ENCODE peak calls at places on chromosomes 4 and X, in nine cellular contexts. J is mucosa of descending colon, R is epithelial cell of esophagus, Z is GM23338, V is IMR-90, W is HCT116, B is Panc1, Q is fibroblast of mammary gland, N is MM.1S. U is an unnamed sample.

GRCh38 chr4:2715426-2715825 is 40.7 kb downstream of the TNIP2 start:
- DNase-seq in V (no peak), W (no peak), Z (no peak), R (no peak), J (no peak), N (no peak), Q (no peak), B (no peak), U (no peak)

GRCh38 chr4:181578911-181579310 is 664.3 kb upstream of the TENM3 start:
- DNase-seq in B (no peak), Z (no peak), V (no peak), Q (no peak), R (no peak), N (no peak), J (no peak), W (no peak), U (no peak)

GRCh38 chrX:41265615-41266014 is 68.3 kb upstream of the DDX3X start:
- DNase-seq in N (no peak), B (no peak), R (no peak), J (peak), Z (no peak), Q (peak), V (peak), W (no peak), U (peak)

GRCh38 chrX:71652405-71652804 is 14.9 kb upstream of the LOC101059915 start:
- DNase-seq in Z (peak), B (peak), Q (peak), W (peak), V (peak), R (peak), N (peak), J (peak), U (peak)

GRCh38 chrX:111337067-111337466 is 66.8 kb upstream of the CAPN6 start:
- DNase-seq in Q (peak), N (no peak), R (peak), V (no peak), B (no peak), J (no peak), Z (no peak), W (no peak), U (no peak)

GRCh38 chr4:140472156-140472555 is 25.9 kb downstream of the MGAT4D start:
- DNase-seq in R (no peak), W (no peak), Q (no peak), B (no peak), J (no peak), V (no peak), N (no peak), Z (no peak), U (no peak)

GRCh38 chrX:16869393-16870094 is 618 bp downstream of the RBBP7 start:
- DNase-seq in R (peak), Q (no peak), Z (peak), V (peak), W (no peak), J (peak), B (no peak), N (peak), U (peak)

GRCh38 chr4:138727704-138728103 is 287.9 kb upstream of the NOCT start:
- DNase-seq in J (no peak), V (peak), Q (peak), W (no peak), R (no peak), B (no peak), Z (no peak), N (no peak), U (no peak)

GRCh38 chrX:111823703-111824102 is 52.3 kb upstream of the TRPC5OS start:
- DNase-seq in J (no peak), V (no peak), R (no peak), B (no peak), Z (no peak), N (no peak), Q (no peak), W (no peak), U (no peak)

GRCh38 chr4:149512489-149512888 is 303.2 kb downstream of the IQCM start:
- DNase-seq in Q (peak), B (no peak), Z (no peak), R (no peak), W (no peak), N (no peak), V (no peak), J (no peak), U (no peak)

GRCh38 chr4:68951806-68952585 is 392 bp upstream of the UGT2A3 start:
- DNase-seq in R (no peak), V (no peak), W (no peak), B (no peak), Z (no peak), J (no peak), Q (no peak), N (no peak), U (no peak)

GRCh38 chr4:68948985-68949384 is 2.6 kb downstream of the UGT2A3 start:
- DNase-seq in B (no peak), Q (no peak), Z (no peak), N (no peak), V (no peak), R (no peak), J (no peak), W (no peak), U (no peak)

GRCh38 chr4:68953056-68953455 is 1.5 kb upstream of the UGT2A3 start:
- DNase-seq in J (no peak), N (no peak), V (no peak), Z (no peak), W (no peak), R (no peak), B (no peak), Q (no peak), U (no peak)

GRCh38 chr4:68950033-68950432 is 1.6 kb downstream of the UGT2A3 start:
- DNase-seq in B (no peak), R (no peak), Q (no peak), N (no peak), W (no peak), V (no peak), Z (no peak), J (no peak), U (no peak)

GRCh38 chr4:68951078-68951805 is at the start of gene UGT2A3:
- DNase-seq in N (no peak), Z (peak), W (no peak), B (no peak), V (no peak), Q (no peak), J (peak), R (no peak), U (peak)
- H3K4me3 ChIP-seq in N (no peak), Z (no peak), W (no peak), B (no peak), V (no peak), Q (no peak), J (peak), R (no peak), U (no peak)

GRCh38 chr4:152870605-152871004 is 65.5 kb upstream of the FHDC1 start:
- DNase-seq in Q (no peak), W (no peak), B (no peak), Z (peak), N (no peak), V (no peak), R (no peak), J (no peak), U (no peak)
- TF ChIP-seq CTCF in Q (no peak), W (no peak), B (no peak), Z (no peak), N (no peak), V (no peak), R (no peak), J (no peak), U (no peak)

GRCh38 chr4:15694431-15694830 is 8.4 kb upstream of the BST1 start:
- DNase-seq in Z (no peak), B (no peak), J (no peak), N (no peak), V (no peak), Q (no peak), W (no peak), R (peak), U (no peak)

GRCh38 chr4:15689540-15689939 is 7.9 kb downstream of the FAM200B start:
- DNase-seq in J (no peak), Q (peak), B (no peak), Z (no peak), V (peak), W (no peak), R (no peak), N (no peak), U (no peak)

GRCh38 chr4:15688056-15688455 is 6.4 kb downstream of the FAM200B start:
- DNase-seq in Q (peak), B (no peak), N (no peak), W (no peak), V (no peak), J (no peak), Z (no peak), R (no peak), U (no peak)

GRCh38 chr4:15690020-15690809 is 8.6 kb downstream of the FAM200B start:
- DNase-seq in V (peak), N (no peak), W (peak), B (no peak), Z (peak), J (no peak), R (peak), Q (peak), U (no peak)

DNA sequence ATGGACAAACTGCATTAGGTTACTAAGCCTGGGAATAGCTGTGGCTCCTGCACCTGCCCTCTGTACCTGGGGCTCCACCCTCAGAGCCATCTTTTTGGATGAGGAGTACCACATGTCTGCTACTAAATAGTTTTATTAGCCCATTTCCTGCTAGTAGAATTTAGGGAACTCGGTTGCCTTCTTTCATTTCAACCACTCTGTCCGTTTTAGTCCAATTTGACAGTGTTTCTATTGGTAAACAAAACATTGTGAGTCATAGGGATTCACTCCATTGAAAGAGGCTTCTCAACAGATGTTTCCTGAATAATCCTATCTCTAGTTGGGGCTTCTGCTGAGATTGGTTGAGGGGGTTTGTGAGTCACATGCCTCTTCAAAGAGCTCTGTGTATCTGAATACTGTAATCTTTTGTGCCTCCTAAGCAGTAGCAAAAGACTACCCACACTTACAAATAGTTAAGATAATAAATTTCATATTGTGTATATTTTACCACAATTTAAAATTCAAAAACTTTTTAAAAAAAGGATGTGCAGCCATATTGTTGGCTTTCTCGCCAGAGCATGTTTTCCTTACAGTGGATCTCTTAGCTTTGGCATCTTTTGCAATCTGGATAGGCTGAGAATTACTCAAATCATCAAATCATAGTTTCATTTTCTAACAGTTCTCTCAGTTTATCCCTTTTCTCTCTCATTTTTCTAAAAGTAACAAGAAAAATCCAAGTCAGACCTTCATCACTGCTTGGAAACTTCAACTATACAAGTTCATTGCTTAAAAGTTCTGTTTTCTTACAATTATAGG is 9.9 kb downstream of the FAM200B start:
- DNase-seq in N (no peak), R (peak), Q (peak), Z (no peak), V (peak), B (no peak), W (no peak), J (no peak), U (no peak)
- H3K4me3 ChIP-seq in N (no peak), R (no peak), Q (no peak), Z (no peak), V (no peak), B (no peak), W (no peak), J (no peak), U (no peak)

GRCh38 chr4:94127707-94128328 is 79.8 kb upstream of the SMARCAD1 start:
- DNase-seq in Z (peak), B (no peak), N (peak), Q (peak), R (peak), W (peak), V (peak), J (peak), U (peak)
- TF ChIP-seq CTCF in Z (peak), B (peak), N (peak), Q (peak), R (peak), W (peak), V (peak), J (peak), U (peak)

DNA sequence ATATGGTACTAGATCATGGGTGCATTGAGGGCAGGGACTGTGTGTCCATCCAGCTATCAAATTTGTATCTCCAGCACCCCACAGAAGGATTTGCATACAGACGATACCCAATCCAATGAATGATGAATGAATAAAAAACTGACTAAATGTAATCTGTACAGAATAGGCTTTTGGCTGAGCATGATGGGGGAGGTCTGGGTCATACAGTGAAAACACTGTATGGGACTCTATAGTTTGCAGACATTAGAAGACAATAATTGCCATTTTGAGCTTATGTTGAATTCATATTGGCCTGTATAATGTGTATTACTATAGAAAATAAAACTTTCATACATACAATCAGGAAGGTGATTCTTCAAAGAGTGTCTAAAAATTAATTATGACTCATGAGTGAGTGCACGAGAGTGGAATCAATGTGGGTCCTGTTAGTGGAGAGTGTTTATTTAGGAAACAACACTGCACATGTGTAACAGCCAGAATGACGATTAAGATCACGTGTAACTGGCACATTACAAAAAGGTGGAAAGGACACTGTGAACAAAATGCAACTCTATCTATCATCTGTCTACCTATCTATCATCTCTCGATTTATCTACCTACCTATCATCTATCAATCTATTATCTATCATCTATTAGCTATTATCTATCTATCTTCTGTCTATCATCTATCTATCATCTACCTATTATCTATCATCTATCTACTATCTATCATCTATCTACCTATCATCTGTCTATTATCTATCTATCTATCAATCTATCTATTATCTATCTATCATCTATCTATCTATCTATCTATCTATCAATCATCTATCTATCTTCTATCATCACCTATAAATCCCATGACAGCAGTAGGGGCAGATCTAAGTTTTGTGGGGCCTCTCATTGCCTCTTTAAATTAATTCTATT is 201.3 kb downstream of the PTTG2 start:
- DNase-seq in Q (peak), Z (no peak), J (no peak), N (no peak), B (no peak), R (peak), W (no peak), V (peak), U (no peak)
- H3K4me3 ChIP-seq in Q (no peak), Z (no peak), J (no peak), N (no peak), B (no peak), R (no peak), W (no peak), V (no peak), U (no peak)

DNA sequence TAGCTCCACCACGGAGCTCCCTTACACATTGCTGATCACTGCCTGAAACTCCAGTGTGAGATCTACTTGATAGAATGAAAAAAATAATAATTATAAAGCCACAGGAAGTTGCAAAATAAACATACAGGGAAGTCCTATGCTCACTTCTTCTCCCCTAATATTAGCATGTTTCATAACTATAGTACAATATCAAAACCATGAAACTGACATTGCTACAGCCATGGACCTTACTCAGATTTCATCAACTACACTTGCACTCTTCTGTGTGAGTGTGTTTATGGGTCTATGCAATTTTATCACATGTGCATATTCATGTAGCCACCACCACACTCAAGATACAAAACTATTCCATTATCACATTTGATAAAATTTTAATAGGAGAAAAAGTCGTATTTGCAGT is 57.3 kb downstream of the SPINK2 start:
- DNase-seq in R (no peak), B (no peak), J (no peak), Q (no peak), Z (no peak), N (no peak), W (no peak), V (no peak), U (no peak)
- TF ChIP-seq CTCF in R (no peak), B (no peak), J (no peak), Q (no peak), Z (no peak), N (no peak), W (no peak), V (no peak), U (no peak)

GRCh38 chrX:70477734-70478075 is 33.1 kb downstream of the DLG3 start:
- DNase-seq in W (no peak), B (no peak), N (no peak), V (no peak), J (no peak), Z (no peak), Q (no peak), R (no peak), U (no peak)

GRCh38 chrX:70479970-70480659 is 35.5 kb downstream of the DLG3 start:
- DNase-seq in R (peak), V (no peak), B (no peak), W (no peak), Q (peak), Z (peak), N (no peak), J (peak), U (no peak)

GRCh38 chrX:70480660-70481018 is 36.0 kb downstream of the DLG3 start:
- DNase-seq in J (no peak), N (no peak), Z (no peak), V (no peak), W (no peak), B (no peak), R (no peak), Q (peak), U (no peak)

GRCh38 chrX:70478521-70478920 is 33.9 kb downstream of the DLG3 start:
- DNase-seq in W (no peak), Q (peak), B (no peak), V (no peak), J (no peak), N (no peak), Z (no peak), R (no peak), U (no peak)

DNA sequence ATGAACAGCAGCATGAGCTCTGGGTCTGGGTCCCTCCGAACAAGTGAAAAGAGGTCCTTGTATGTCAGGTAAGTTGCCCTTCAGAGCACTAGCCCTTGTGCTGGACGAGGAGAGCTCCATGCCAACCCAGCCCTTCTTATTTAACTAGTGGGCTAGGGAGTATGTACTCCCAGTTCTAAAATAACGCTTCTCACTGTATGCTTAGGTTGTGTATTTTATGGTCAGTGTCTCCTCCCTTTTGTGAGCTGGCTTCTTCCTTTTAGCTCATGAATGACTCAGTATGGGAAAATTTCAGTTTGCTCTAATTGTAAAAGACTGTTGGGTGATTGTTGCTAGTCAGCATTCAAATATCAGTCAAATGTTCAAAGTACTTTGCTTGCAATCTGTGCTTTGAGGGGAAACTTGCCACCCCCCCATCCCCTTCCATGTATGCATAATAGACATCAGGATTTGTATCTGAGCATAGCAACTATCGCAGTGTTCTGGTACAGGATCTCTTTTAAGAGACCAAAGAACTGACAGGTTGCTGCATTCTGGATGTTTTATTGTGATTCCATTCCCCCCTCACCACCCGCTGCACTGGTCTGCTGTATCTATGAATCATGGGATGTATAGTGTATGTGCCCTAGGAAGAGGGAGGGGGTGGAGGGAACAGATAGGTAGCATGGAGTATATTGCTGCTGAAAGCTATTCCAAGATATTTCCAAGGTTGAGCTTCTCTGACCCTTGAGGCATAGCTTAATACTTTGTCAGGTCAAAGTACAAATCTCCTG is 34.7 kb downstream of the DLG3 start:
- DNase-seq in J (peak), B (peak), W (no peak), V (peak), R (peak), Q (peak), Z (no peak), N (no peak), U (no peak)
- H3K4me3 ChIP-seq in J (no peak), B (no peak), W (peak), V (no peak), R (no peak), Q (peak), Z (peak), N (no peak), U (no peak)

U was measured in GM12865.